ENCODE peak calls at places on chromosome 19, in six cellular contexts. One of them, this sample, is unnamed.

GRCh38 chr19:3233831-3234230 is 9.4 kb downstream of the CELF5 start:
- DNase-seq in HCT116: no peak
- DNase-seq in GM23338: peak; percentile 56
- DNase-seq in PC-3: no peak
- DNase-seq in SK-N-SH: no peak
- DNase-seq in hepatocyte: no peak
- DNase-seq in this sample: no peak

GRCh38 chr19:5228932-5229777 is 111.5 kb downstream of the PTPRS start:
- DNase-seq in HCT116: no peak
- DNase-seq in GM23338: peak; percentile 60
- DNase-seq in PC-3: peak; percentile 69
- DNase-seq in SK-N-SH: no peak
- DNase-seq in hepatocyte: no peak
- DNase-seq in this sample: no peak

GRCh38 chr19:13996928-13997636 is 9.0 kb downstream of the RFX1 start:
- DNase-seq in HCT116: no peak
- DNase-seq in GM23338: no peak
- DNase-seq in PC-3: no peak
- DNase-seq in SK-N-SH: no peak
- DNase-seq in hepatocyte: no peak
- DNase-seq in this sample: no peak

GRCh38 chr19:28358604-28359003 is 854.3 kb downstream of the UQCRFS1 start:
- DNase-seq in HCT116: no peak
- DNase-seq in GM23338: peak; percentile 15
- DNase-seq in PC-3: no peak
- DNase-seq in SK-N-SH: no peak
- DNase-seq in hepatocyte: no peak
- DNase-seq in this sample: no peak

GRCh38 chr19:343451-343931 is 1.1 kb downstream of the MIER2 start:
- DNase-seq in HCT116: no peak
- DNase-seq in GM23338: peak; percentile 17
- DNase-seq in PC-3: no peak
- DNase-seq in SK-N-SH: peak; percentile 28
- DNase-seq in hepatocyte: no peak
- DNase-seq in this sample: peak; percentile 27

GRCh38 chr19:3575260-3575741 is 2.6 kb downstream of the HMG20B start:
- DNase-seq in HCT116: no peak
- DNase-seq in GM23338: peak; percentile 80
- DNase-seq in PC-3: no peak
- DNase-seq in SK-N-SH: peak; percentile 10
- DNase-seq in hepatocyte: no peak
- DNase-seq in this sample: no peak

GRCh38 chr19:30719189-30719990 is 347.2 kb downstream of the ZNF536 start:
- DNase-seq in HCT116: no peak
- DNase-seq in GM23338: peak; percentile 68
- DNase-seq in PC-3: no peak
- DNase-seq in SK-N-SH: peak; percentile 90
- DNase-seq in hepatocyte: peak; percentile 74
- DNase-seq in this sample: no peak

GRCh38 chr19:8536282-8536681 is 22.3 kb upstream of the ZNF414 start:
- DNase-seq in HCT116: no peak
- DNase-seq in GM23338: no peak
- DNase-seq in PC-3: no peak
- DNase-seq in SK-N-SH: no peak
- DNase-seq in hepatocyte: no peak
- DNase-seq in this sample: no peak

GRCh38 chr19:51489113-51489512 is 10.8 kb downstream of the CEACAM18 start:
- DNase-seq in HCT116: no peak
- DNase-seq in GM23338: no peak
- DNase-seq in PC-3: peak; percentile 44
- DNase-seq in SK-N-SH: no peak
- DNase-seq in hepatocyte: no peak
- DNase-seq in this sample: no peak

DNA sequence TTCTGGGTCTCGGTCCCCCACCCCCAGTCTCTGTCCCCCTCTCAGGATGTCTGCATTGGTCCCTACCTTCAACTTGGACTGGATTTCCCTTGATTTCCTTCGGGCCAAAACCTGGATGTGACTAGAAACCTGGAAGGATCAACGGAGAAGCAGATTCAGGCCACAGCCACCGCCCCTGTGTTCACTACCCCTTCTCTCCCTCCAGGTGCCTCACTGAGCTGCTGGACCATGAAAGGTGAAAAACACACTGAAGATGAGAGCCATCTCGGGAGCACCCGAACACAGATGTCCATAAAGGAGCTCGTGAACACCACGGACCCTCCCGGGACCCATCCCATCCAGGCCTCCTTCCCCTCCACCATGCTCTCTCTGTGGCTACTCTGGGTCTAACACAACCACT is 5.0 kb downstream of the TEAD2 start:
- DNase-seq in HCT116: no peak
- DNase-seq in GM23338: no peak
- DNase-seq in PC-3: no peak
- DNase-seq in SK-N-SH: no peak
- DNase-seq in hepatocyte: no peak
- DNase-seq in this sample: peak; percentile 71
- H3K9me2 ChIP-seq in HCT116: no peaks in the 10 kb centered on the region
- H3K9me2 ChIP-seq in GM23338: no peaks in the 10 kb centered on the region
- H3K9me2 ChIP-seq in PC-3: no peaks in the 10 kb centered on the region
- H3K9me2 ChIP-seq in SK-N-SH: no peaks in the 10 kb centered on the region
- H3K9me2 ChIP-seq in hepatocyte: no peaks in the 10 kb centered on the region
- H3K9me2 ChIP-seq in this sample: no peaks in the 10 kb centered on the region

DNA sequence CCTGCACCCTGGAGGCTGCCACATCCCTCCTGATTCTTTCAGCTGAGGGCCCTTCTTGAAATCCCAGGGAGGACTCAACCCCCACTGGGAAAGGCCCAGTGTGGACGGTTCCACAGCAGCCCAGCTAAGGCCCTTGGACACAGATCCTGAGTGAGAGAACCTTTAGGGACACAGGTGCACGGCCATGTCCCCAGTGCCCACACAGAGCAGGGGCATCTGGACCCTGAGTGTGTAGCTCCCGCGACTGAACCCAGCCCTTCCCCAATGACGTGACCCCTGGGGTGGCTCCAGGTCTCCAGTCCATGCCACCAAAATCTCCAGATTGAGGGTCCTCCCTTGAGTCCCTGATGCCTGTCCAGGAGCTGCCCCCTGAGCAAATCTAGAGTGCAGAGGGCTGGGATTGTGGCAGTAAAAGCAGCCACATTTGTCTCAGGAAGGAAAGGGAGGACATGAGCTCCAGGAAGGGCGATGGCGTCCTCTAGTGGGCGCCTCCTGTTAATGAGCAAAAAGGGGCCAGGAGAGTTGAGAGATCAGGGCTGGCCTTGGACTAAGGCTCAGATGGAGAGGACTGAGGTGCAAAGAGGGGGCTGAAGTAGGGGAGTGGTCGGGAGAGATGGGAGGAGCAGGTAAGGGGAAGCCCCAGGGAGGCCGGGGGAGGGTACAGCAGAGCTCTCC is 6.9 kb upstream of the CEACAM5 start:
- DNase-seq in HCT116: no peak
- DNase-seq in GM23338: peak; percentile 87
- DNase-seq in PC-3: no peak
- DNase-seq in SK-N-SH: no peak
- DNase-seq in hepatocyte: no peak
- DNase-seq in this sample: peak; percentile 20
- TF ChIP-seq CTCF in HCT116: peak; percentile 65
- TF ChIP-seq CTCF in GM23338: peak; percentile 94
- TF ChIP-seq CTCF in PC-3: peak; percentile 52
- TF ChIP-seq CTCF in SK-N-SH: peak; percentile 26
- TF ChIP-seq CTCF in hepatocyte: no peak
- TF ChIP-seq CTCF in this sample: peak; percentile 78

GRCh38 chr19:46882034-46882433 is 21.2 kb downstream of the ARHGAP35 start:
- DNase-seq in HCT116: no peak
- DNase-seq in GM23338: no peak
- DNase-seq in PC-3: no peak
- DNase-seq in SK-N-SH: no peak
- DNase-seq in hepatocyte: no peak
- DNase-seq in this sample: no peak

GRCh38 chr19:46875657-46876056 is 14.9 kb downstream of the ARHGAP35 start:
- DNase-seq in HCT116: no peak
- DNase-seq in GM23338: no peak
- DNase-seq in PC-3: no peak
- DNase-seq in SK-N-SH: no peak
- DNase-seq in hepatocyte: no peak
- DNase-seq in this sample: no peak

GRCh38 chr19:46880440-46880839 is 19.6 kb downstream of the ARHGAP35 start:
- DNase-seq in HCT116: no peak
- DNase-seq in GM23338: no peak
- DNase-seq in PC-3: no peak
- DNase-seq in SK-N-SH: no peak
- DNase-seq in hepatocyte: no peak
- DNase-seq in this sample: no peak

GRCh38 chr19:46881092-46881491 is 20.3 kb downstream of the ARHGAP35 start:
- DNase-seq in HCT116: no peak
- DNase-seq in GM23338: no peak
- DNase-seq in PC-3: no peak
- DNase-seq in SK-N-SH: no peak
- DNase-seq in hepatocyte: peak; percentile 47
- DNase-seq in this sample: no peak

GRCh38 chr19:46878613-46879375 is 18.0 kb downstream of the ARHGAP35 start:
- DNase-seq in HCT116: no peak
- DNase-seq in GM23338: no peak
- DNase-seq in PC-3: peak; percentile 80
- DNase-seq in SK-N-SH: no peak
- DNase-seq in hepatocyte: no peak
- DNase-seq in this sample: no peak
- H3K9me2 ChIP-seq in HCT116: no peaks in the 10 kb centered on the region
- H3K9me2 ChIP-seq in GM23338: no peaks in the 10 kb centered on the region
- H3K9me2 ChIP-seq in PC-3: no peaks in the 10 kb centered on the region
- H3K9me2 ChIP-seq in SK-N-SH: no peaks in the 10 kb centered on the region
- H3K9me2 ChIP-seq in hepatocyte: no peaks in the 10 kb centered on the region
- H3K9me2 ChIP-seq in this sample: no peaks in the 10 kb centered on the region

DNA sequence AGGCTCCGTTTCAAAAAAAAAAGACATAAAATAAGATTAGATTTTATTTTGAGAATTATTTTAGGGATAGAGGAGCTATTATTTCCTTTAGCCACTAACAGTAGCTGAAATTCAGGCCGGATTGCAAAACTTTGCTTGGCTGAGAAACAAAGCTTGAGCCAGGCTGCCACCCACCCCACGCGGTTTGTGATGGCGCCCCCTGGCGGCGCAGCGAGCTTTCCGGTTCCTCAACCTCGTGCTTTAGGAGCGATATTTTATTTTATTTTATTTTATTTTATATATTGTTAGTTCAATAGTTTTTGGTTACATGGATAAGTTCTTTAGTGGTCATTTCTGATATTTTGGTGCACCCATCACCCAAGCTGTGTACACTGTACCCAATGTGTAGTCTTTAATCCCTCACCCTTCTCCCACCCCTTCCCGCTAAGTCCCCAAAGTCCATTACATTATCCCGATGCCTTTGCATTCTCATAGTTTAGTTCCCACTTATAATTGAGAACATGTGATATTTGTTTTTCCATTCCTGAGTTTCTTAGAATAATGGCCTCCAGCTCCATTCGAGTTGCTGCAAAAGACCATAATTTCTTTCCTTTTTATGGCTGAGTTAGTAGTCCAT is 19.8 kb upstream of the CEACAM4 start:
- DNase-seq in HCT116: peak; percentile 3
- DNase-seq in GM23338: peak; percentile 78
- DNase-seq in PC-3: peak; percentile 30
- DNase-seq in SK-N-SH: peak; percentile 39
- DNase-seq in hepatocyte: no peak
- DNase-seq in this sample: peak; percentile 33
- TF ChIP-seq CTCF in HCT116: peak; percentile 83
- TF ChIP-seq CTCF in GM23338: peak; percentile 86
- TF ChIP-seq CTCF in PC-3: peak; percentile 43
- TF ChIP-seq CTCF in SK-N-SH: peak; percentile 53
- TF ChIP-seq CTCF in hepatocyte: no peak
- TF ChIP-seq CTCF in this sample: peak; percentile 82

DNA sequence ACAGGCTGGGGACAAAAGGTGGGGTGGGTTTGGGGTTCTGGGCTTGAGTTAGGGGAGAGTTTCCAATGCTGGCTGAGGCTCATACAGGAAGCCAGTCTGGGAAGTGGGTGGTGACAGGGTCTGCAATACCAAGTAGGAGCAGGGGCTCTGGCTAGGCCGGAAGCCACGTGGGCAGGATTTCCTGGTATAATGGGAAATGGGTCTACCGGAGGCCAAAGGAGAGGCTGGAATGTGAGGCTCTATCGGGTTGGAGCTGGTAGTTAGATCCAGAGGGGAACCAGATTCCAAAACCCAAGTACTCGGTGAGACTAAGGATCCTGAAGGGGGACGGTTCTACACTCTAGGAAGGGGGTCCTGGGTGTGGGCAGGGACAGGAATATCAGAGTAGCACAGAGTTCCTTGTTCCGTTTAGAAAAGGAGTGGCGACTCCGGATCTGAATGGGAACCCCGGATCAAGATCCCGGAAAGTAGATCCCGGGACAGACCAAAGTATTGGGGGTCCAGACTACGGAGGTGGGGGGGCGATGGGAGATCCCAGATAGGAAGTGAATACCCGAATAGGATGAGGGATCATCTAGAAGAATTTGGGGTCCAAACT is 802 bp downstream of the CDC37 start:
- DNase-seq in HCT116: no peak
- DNase-seq in GM23338: peak; percentile 34
- DNase-seq in PC-3: peak; percentile 58
- DNase-seq in SK-N-SH: peak; percentile 76
- DNase-seq in hepatocyte: peak; percentile 47
- DNase-seq in this sample: peak; percentile 41
- H3K9me2 ChIP-seq in HCT116: no peaks in the 10 kb centered on the region
- H3K9me2 ChIP-seq in GM23338: no peaks in the 10 kb centered on the region
- H3K9me2 ChIP-seq in PC-3: no peaks in the 10 kb centered on the region
- H3K9me2 ChIP-seq in SK-N-SH: no peaks in the 10 kb centered on the region
- H3K9me2 ChIP-seq in hepatocyte: no peaks in the 10 kb centered on the region
- H3K9me2 ChIP-seq in this sample: no peaks in the 10 kb centered on the region

GRCh38 chr19:39917561-39918182 is 16.8 kb downstream of the FCGBP start:
- DNase-seq in HCT116: no peak
- DNase-seq in GM23338: no peak
- DNase-seq in PC-3: no peak
- DNase-seq in SK-N-SH: no peak
- DNase-seq in hepatocyte: no peak
- DNase-seq in this sample: no peak

GRCh38 chr19:39916236-39916635 is 18.2 kb downstream of the FCGBP start:
- DNase-seq in HCT116: no peak
- DNase-seq in GM23338: no peak
- DNase-seq in PC-3: no peak
- DNase-seq in SK-N-SH: no peak
- DNase-seq in hepatocyte: no peak
- DNase-seq in this sample: no peak

GRCh38 chr19:39919976-39920375 is 14.5 kb downstream of the FCGBP start:
- DNase-seq in HCT116: no peak
- DNase-seq in GM23338: no peak
- DNase-seq in PC-3: peak; percentile 5
- DNase-seq in SK-N-SH: no peak
- DNase-seq in hepatocyte: no peak
- DNase-seq in this sample: no peak

GRCh38 chr19:39916851-39917396 is 17.5 kb downstream of the FCGBP start:
- DNase-seq in HCT116: no peak
- DNase-seq in GM23338: no peak
- DNase-seq in PC-3: no peak
- DNase-seq in SK-N-SH: no peak
- DNase-seq in hepatocyte: no peak
- DNase-seq in this sample: peak; percentile 29

GRCh38 chr19:39918183-39918651 is 16.2 kb downstream of the FCGBP start:
- DNase-seq in HCT116: no peak
- DNase-seq in GM23338: no peak
- DNase-seq in PC-3: no peak
- DNase-seq in SK-N-SH: no peak
- DNase-seq in hepatocyte: no peak
- DNase-seq in this sample: no peak
- TF ChIP-seq CTCF in HCT116: no peak
- TF ChIP-seq CTCF in GM23338: no peak
- TF ChIP-seq CTCF in PC-3: no peak
- TF ChIP-seq CTCF in SK-N-SH: no peak
- TF ChIP-seq CTCF in hepatocyte: no peak
- TF ChIP-seq CTCF in this sample: no peak

This sample was measured in OCI-LY7.